ENCODE peak calls at places on chromosomes 13 and 19, in eight cellular contexts. C is AG04450, B is non-pigmented ciliary epithelial cell, R is ovary, A is adrenal gland, L is iris pigment epithelial cell, J is H1, M is neural crest cell. I is an unnamed sample.

GRCh38 chr19:16374436-16374835 is 49.8 kb downstream of the KLF2 start:
- DNase-seq in C (no peak), B (no peak), R (no peak), A (no peak), L (no peak), J (no peak), M (no peak), I (no peak)

GRCh38 chr19:43524922-43525835 is 1.8 kb downstream of the ETHE1 start:
- DNase-seq in C (no peak), B (no peak), R (peak), A (peak), L (peak), J (no peak), M (no peak), I (peak)

GRCh38 chr13:98944336-98944735 is 33.5 kb downstream of the DOCK9 start:
- DNase-seq in C (no peak), B (no peak), R (no peak), A (no peak), L (no peak), J (no peak), M (no peak), I (no peak)

GRCh38 chr13:82702513-82702912 is 1179.8 kb downstream of the SLITRK1 start:
- DNase-seq in C (no peak), B (no peak), R (no peak), A (no peak), L (no peak), J (no peak), M (no peak), I (no peak)

GRCh38 chr13:80716610-80717081 is 375.7 kb upstream of the SPRY2 start:
- DNase-seq in C (no peak), B (no peak), R (no peak), A (peak), L (peak), J (no peak), M (no peak), I (no peak)

GRCh38 chr13:76189882-76190519 is 553.9 kb downstream of the LMO7 start:
- DNase-seq in C (no peak), B (no peak), R (no peak), A (no peak), L (no peak), J (no peak), M (no peak), I (no peak)

GRCh38 chr19:6276447-6276846 is 3.3 kb downstream of the MLLT1 start:
- DNase-seq in C (no peak), B (no peak), R (peak), A (peak), L (peak), J (no peak), M (no peak), I (peak)

GRCh38 chr13:33017410-33017929 is 1.2 kb downstream of the KL start:
- DNase-seq in C (no peak), B (no peak), R (no peak), A (peak), L (peak), J (no peak), M (peak), I (peak)

GRCh38 chr19:10214784-10215183 is 16.3 kb downstream of the S1PR2 start:
- DNase-seq in C (no peak), B (no peak), R (no peak), A (no peak), L (peak), J (no peak), M (no peak), I (no peak)

GRCh38 chr13:103833453-103833852 is 767.2 kb upstream of the SLC10A2 start:
- DNase-seq in C (no peak), B (no peak), R (no peak), A (no peak), L (no peak), J (no peak), M (no peak), I (no peak)

GRCh38 chr13:26185720-26186119 is 36.4 kb downstream of the RNF6 start:
- DNase-seq in C (no peak), B (no peak), R (peak), A (no peak), L (no peak), J (no peak), M (no peak), I (no peak)

GRCh38 chr19:41994994-41995958 is 1.2 kb upstream of the ATP1A3 start:
- DNase-seq in C (no peak), B (no peak), R (no peak), A (no peak), L (no peak), J (no peak), M (no peak), I (no peak)

GRCh38 chr19:35117791-35118190 is 2.2 kb downstream of the FXYD3 start:
- DNase-seq in C (no peak), B (no peak), R (no peak), A (no peak), L (no peak), J (no peak), M (no peak), I (no peak)

GRCh38 chr13:88958821-88959220 is 1287.7 kb downstream of the SLITRK5 start:
- DNase-seq in C (no peak), B (no peak), R (no peak), A (peak), L (no peak), J (no peak), M (no peak), I (peak)

GRCh38 chr13:52002361-52002760 is 8.9 kb downstream of the ATP7B start:
- DNase-seq in C (no peak), B (no peak), R (no peak), A (no peak), L (no peak), J (no peak), M (no peak), I (no peak)

GRCh38 chr13:40109324-40109958 is 454.0 kb downstream of the COG6 start:
- DNase-seq in C (peak), B (peak), R (no peak), A (no peak), L (peak), J (no peak), M (no peak), I (no peak)

GRCh38 chr19:5231857-5232503 is 108.6 kb downstream of the PTPRS start:
- DNase-seq in C (no peak), B (no peak), R (no peak), A (no peak), L (no peak), J (no peak), M (no peak), I (no peak)

GRCh38 chr13:27523345-27524073 is 73.1 kb upstream of the MTIF3 start:
- DNase-seq in C (no peak), B (no peak), R (no peak), A (no peak), L (no peak), J (no peak), M (no peak), I (no peak)

GRCh38 chr19:40241809-40242384 is 15.4 kb upstream of the CCNP start:
- DNase-seq in C (no peak), B (no peak), R (peak), A (peak), L (no peak), J (no peak), M (no peak), I (no peak)

GRCh38 chr13:51240178-51240577 is 18.0 kb downstream of the FAM124A start:
- DNase-seq in C (no peak), B (no peak), R (no peak), A (no peak), L (no peak), J (no peak), M (no peak), I (no peak)

GRCh38 chr13:51532736-51533197 is 51.5 kb upstream of the WDFY2 start:
- DNase-seq in C (no peak), B (no peak), R (no peak), A (no peak), L (peak), J (no peak), M (no peak), I (no peak)

GRCh38 chr19:34314437-34315313 is 50.3 kb upstream of the GPI start:
- DNase-seq in C (no peak), B (no peak), R (no peak), A (no peak), L (no peak), J (no peak), M (no peak), I (no peak)

GRCh38 chr13:50969691-50970090 is 60.1 kb downstream of the RNASEH2B start:
- DNase-seq in C (no peak), B (no peak), R (no peak), A (no peak), L (no peak), J (no peak), M (no peak), I (no peak)

GRCh38 chr13:75694742-75695141 is 58.6 kb downstream of the LMO7 start:
- DNase-seq in C (no peak), B (no peak), R (no peak), A (no peak), L (no peak), J (no peak), M (no peak), I (peak)

GRCh38 chr13:51995677-51996551 is 15.3 kb downstream of the ATP7B start:
- DNase-seq in C (no peak), B (no peak), R (no peak), A (peak), L (no peak), J (no peak), M (no peak), I (peak)

GRCh38 chr19:47541507-47541906 is 26.6 kb upstream of the NAPA start:
- DNase-seq in C (no peak), B (no peak), R (no peak), A (no peak), L (no peak), J (no peak), M (no peak), I (no peak)

GRCh38 chr13:48496271-48496670 is 36.6 kb downstream of the RCBTB2 start:
- DNase-seq in C (no peak), B (no peak), R (no peak), A (no peak), L (no peak), J (no peak), M (no peak), I (no peak)